ENCODE peak calls at places on chromosome 1, in nine cellular contexts. A, J, L, P, Q, T, X, C and U are unnamed samples.

GRCh38 chr1:201212056-201212455 is 21.4 kb downstream of the IGFN1 start:
- DNase-seq in J (no peak), L (peak), Q (no peak), T (no peak), P (no peak), A (no peak), C (no peak), X (no peak), U (no peak)

GRCh38 chr1:118862755-118863154 is 125.4 kb downstream of the TBX15 start:
- DNase-seq in X (no peak), C (peak), T (no peak), Q (no peak), A (no peak), L (no peak), P (no peak), J (no peak), U (no peak)

GRCh38 chr1:213821175-213821942 is 166.4 kb upstream of the PROX1 start:
- DNase-seq in Q (no peak), X (no peak), A (no peak), P (no peak), T (no peak), J (no peak), L (no peak), C (no peak), U (no peak)

GRCh38 chr1:196466656-196467055 is 141.6 kb downstream of the KCNT2 start:
- DNase-seq in T (no peak), X (no peak), P (no peak), J (no peak), A (no peak), C (no peak), Q (no peak), L (no peak), U (no peak)

GRCh38 chr1:21752186-21752585 is 30.8 kb downstream of the USP48 start:
- DNase-seq in T (no peak), A (no peak), X (no peak), J (no peak), C (no peak), Q (no peak), P (no peak), L (no peak), U (no peak)

GRCh38 chr1:154760469-154760933 is 109.6 kb downstream of the KCNN3 start:
- DNase-seq in L (no peak), P (peak), A (no peak), J (peak), T (peak), C (peak), X (peak), Q (peak), U (peak)

GRCh38 chr1:100622966-100623762 is 85.2 kb downstream of the GPR88 start:
- DNase-seq in X (no peak), L (no peak), Q (no peak), J (no peak), A (no peak), T (no peak), P (no peak), C (peak), U (no peak)

GRCh38 chr1:26999440-26999987 is 6.0 kb downstream of the TRNP1 start:
- DNase-seq in Q (no peak), L (peak), J (no peak), X (peak), C (peak), A (no peak), P (peak), T (no peak), U (peak)

GRCh38 chr1:186244825-186245224 is 130.2 kb downstream of the TPR start:
- DNase-seq in A (no peak), X (no peak), L (no peak), Q (no peak), J (peak), P (no peak), C (peak), T (no peak), U (peak)

GRCh38 chr1:23657659-23658275 is 33.8 kb upstream of the RPL11 start:
- DNase-seq in P (peak), J (peak), C (peak), Q (peak), L (no peak), X (peak), T (peak), A (no peak), U (peak)

GRCh38 chr1:27011058-27011764 is 1.4 kb downstream of the TENT5B start:
- DNase-seq in T (no peak), A (no peak), C (peak), P (peak), J (peak), Q (no peak), L (peak), X (peak), U (peak)

GRCh38 chr1:53600001-53600400 is 139.0 kb downstream of the GLIS1 start:
- DNase-seq in C (no peak), P (no peak), J (no peak), L (peak), X (no peak), A (no peak), T (no peak), Q (no peak), U (no peak)

GRCh38 chr1:27883536-27884181 is 11.3 kb downstream of the THEMIS2 start:
- DNase-seq in L (no peak), Q (no peak), P (no peak), A (no peak), X (no peak), C (no peak), J (no peak), T (no peak), U (no peak)

GRCh38 chr1:38127432-38127831 is 80.8 kb upstream of the POU3F1 start:
- DNase-seq in C (no peak), A (no peak), L (no peak), J (no peak), T (no peak), Q (no peak), X (no peak), P (no peak), U (no peak)

GRCh38 chr1:6440198-6441126 is 15.9 kb downstream of the ESPN start:
- DNase-seq in X (no peak), L (no peak), J (peak), P (peak), Q (peak), A (no peak), T (peak), C (peak), U (no peak)

GRCh38 chr1:10834770-10835412 is 38.4 kb upstream of the CASZ1 start:
- DNase-seq in Q (no peak), T (no peak), X (no peak), A (no peak), L (no peak), C (no peak), P (no peak), J (no peak), U (no peak)

GRCh38 chr1:153023109-153023508 is 7.9 kb upstream of the SPRR1B start:
- DNase-seq in X (no peak), A (no peak), L (no peak), J (no peak), P (no peak), C (no peak), Q (no peak), T (no peak), U (no peak)

GRCh38 chr1:65527672-65528071 is 107.2 kb downstream of the LEPR start:
- DNase-seq in C (no peak), J (no peak), A (peak), X (no peak), Q (no peak), T (no peak), P (no peak), L (no peak), U (no peak)

GRCh38 chr1:6472391-6472790 is 6.4 kb upstream of the TNFRSF25 start:
- DNase-seq in J (no peak), T (no peak), X (no peak), A (no peak), Q (no peak), P (no peak), C (no peak), L (no peak), U (peak)

GRCh38 chr1:87176514-87176913 is 152.2 kb upstream of the LMO4 start:
- DNase-seq in A (no peak), J (peak), X (no peak), C (no peak), T (no peak), P (no peak), L (no peak), Q (no peak), U (no peak)

GRCh38 chr1:164361927-164362326 is 197.1 kb upstream of the PBX1 start:
- DNase-seq in L (no peak), J (no peak), T (no peak), P (no peak), X (no peak), C (no peak), A (no peak), Q (no peak), U (no peak)

GRCh38 chr1:12630946-12631540 is 12.8 kb upstream of the AADACL4 start:
- DNase-seq in P (no peak), C (no peak), J (peak), Q (no peak), T (no peak), X (no peak), A (no peak), L (no peak), U (no peak)

GRCh38 chr1:166974647-166975345 is 544 bp downstream of the ILDR2 start:
- DNase-seq in T (no peak), X (no peak), A (no peak), C (no peak), Q (peak), L (no peak), P (no peak), J (peak), U (no peak)

GRCh38 chr1:201259476-201260235 is 23.6 kb upstream of the PKP1 start:
- DNase-seq in T (no peak), J (no peak), X (no peak), A (no peak), Q (no peak), P (no peak), L (no peak), C (no peak), U (no peak)

GRCh38 chr1:93180723-93181613 is at the start of gene CCDC18:
- DNase-seq in P (peak), L (no peak), C (no peak), T (no peak), Q (peak), X (no peak), J (peak), A (no peak), U (peak)

GRCh38 chr1:22854688-22855565 is 117.7 kb downstream of the LACTBL1 start:
- DNase-seq in T (no peak), L (no peak), P (no peak), Q (no peak), A (no peak), J (no peak), C (no peak), X (no peak), U (no peak)

GRCh38 chr1:113320272-113320671 is 70.0 kb upstream of the MAGI3 start:
- DNase-seq in C (peak), A (no peak), J (no peak), X (no peak), P (no peak), L (no peak), T (no peak), Q (no peak), U (no peak)

GRCh38 chr1:191993549-191993948 is 164.7 kb upstream of the RGS18 start:
- DNase-seq in T (no peak), J (peak), C (peak), X (no peak), A (peak), P (peak), Q (no peak), L (no peak), U (no peak)

GRCh38 chr1:201675143-201675542 is 136.2 kb downstream of the NAV1 start:
- DNase-seq in A (no peak), X (no peak), T (no peak), L (no peak), Q (no peak), J (peak), P (no peak), C (no peak), U (no peak)

GRCh38 chr1:236063551-236063918 is 1.4 kb downstream of the NID1 start:
- DNase-seq in C (no peak), Q (no peak), A (no peak), P (no peak), X (no peak), J (no peak), L (no peak), T (no peak), U (no peak)

GRCh38 chr1:213415686-213416380 is 364.8 kb downstream of the RPS6KC1 start:
- DNase-seq in X (no peak), T (no peak), C (no peak), Q (no peak), L (no peak), J (no peak), A (no peak), P (no peak), U (no peak)

GRCh38 chr1:161069731-161070270 is at the start of gene ARHGAP30:
- DNase-seq in C (no peak), A (no peak), L (peak), P (no peak), T (peak), X (no peak), Q (peak), J (peak), U (no peak)

GRCh38 chr1:197021716-197022115 is 44.4 kb downstream of the CFHR5 start:
- DNase-seq in A (no peak), X (no peak), C (no peak), P (no peak), Q (no peak), L (no peak), J (peak), T (no peak), U (no peak)

GRCh38 chr1:95951291-95951690 is 717.3 kb downstream of the RWDD3 start:
- DNase-seq in L (no peak), T (no peak), A (no peak), P (no peak), C (no peak), X (no peak), Q (no peak), J (peak), U (no peak)

GRCh38 chr1:224106568-224107281 is 7.2 kb upstream of the FBXO28 start:
- DNase-seq in A (peak), C (peak), P (no peak), J (peak), T (no peak), L (no peak), X (no peak), Q (no peak), U (peak)

GRCh38 chr1:65449214-65449823 is 28.9 kb downstream of the LEPR start:
- DNase-seq in P (no peak), A (no peak), X (no peak), J (no peak), T (no peak), L (no peak), Q (no peak), C (no peak), U (no peak)